ENCODE peak calls at places on chromosome 4, in six cellular contexts. One of them, this sample, is unnamed. For H3K4me1, the result is how much of the 10 kb centered on the place peaks cover.

GRCh38 chr4:39256436-39256835 is 74.1 kb downstream of the WDR19 start:
- DNase-seq in heart left ventricle: no peak
- DNase-seq in endothelial cell of umbilical vein: peak
- DNase-seq in body of pancreas: no peak
- DNase-seq in PC-9: no peak
- DNase-seq in testis: no peak
- DNase-seq in this sample: no peak

GRCh38 chr4:103046416-103047290 is 27.1 kb upstream of the SLC9B1 start:
- DNase-seq in PC-9: no peak
- DNase-seq in testis: peak
- DNase-seq in heart left ventricle: no peak
- DNase-seq in endothelial cell of umbilical vein: peak
- DNase-seq in body of pancreas: peak
- DNase-seq in this sample: peak

GRCh38 chr4:78459327-78459726 is 92.2 kb upstream of the ANXA3 start:
- DNase-seq in endothelial cell of umbilical vein: no peak
- DNase-seq in PC-9: no peak
- DNase-seq in heart left ventricle: no peak
- DNase-seq in body of pancreas: no peak
- DNase-seq in testis: no peak
- DNase-seq in this sample: no peak

GRCh38 chr4:126658391-126658790 is 974.4 kb upstream of the INTU start:
- DNase-seq in testis: no peak
- DNase-seq in heart left ventricle: no peak
- DNase-seq in body of pancreas: no peak
- DNase-seq in PC-9: no peak
- DNase-seq in endothelial cell of umbilical vein: no peak
- DNase-seq in this sample: no peak

GRCh38 chr4:72432282-72432681 is 136.7 kb downstream of the ADAMTS3 start:
- DNase-seq in endothelial cell of umbilical vein: no peak
- DNase-seq in heart left ventricle: no peak
- DNase-seq in PC-9: no peak
- DNase-seq in body of pancreas: no peak
- DNase-seq in testis: no peak
- DNase-seq in this sample: no peak

GRCh38 chr4:6191448-6192130 is 8.8 kb downstream of the JAKMIP1 start:
- DNase-seq in body of pancreas: no peak
- DNase-seq in testis: no peak
- DNase-seq in heart left ventricle: no peak
- DNase-seq in endothelial cell of umbilical vein: no peak
- DNase-seq in PC-9: no peak
- DNase-seq in this sample: no peak

GRCh38 chr4:88242144-88242543 is 42.2 kb downstream of the PPM1K start:
- DNase-seq in testis: no peak
- DNase-seq in body of pancreas: no peak
- DNase-seq in endothelial cell of umbilical vein: no peak
- DNase-seq in PC-9: no peak
- DNase-seq in heart left ventricle: no peak
- DNase-seq in this sample: no peak

GRCh38 chr4:16259531-16260246 is 33.4 kb upstream of the TAPT1 start:
- DNase-seq in heart left ventricle: no peak
- DNase-seq in PC-9: no peak
- DNase-seq in testis: no peak
- DNase-seq in endothelial cell of umbilical vein: no peak
- DNase-seq in body of pancreas: no peak
- DNase-seq in this sample: no peak

GRCh38 chr4:38381788-38382187 is 282.2 kb upstream of the KLF3 start:
- DNase-seq in heart left ventricle: peak
- DNase-seq in PC-9: no peak
- DNase-seq in testis: peak
- DNase-seq in body of pancreas: peak
- DNase-seq in endothelial cell of umbilical vein: no peak
- DNase-seq in this sample: peak

GRCh38 chr4:41709844-41710481 is 38.6 kb downstream of the PHOX2B start:
- DNase-seq in testis: no peak
- DNase-seq in endothelial cell of umbilical vein: no peak
- DNase-seq in body of pancreas: no peak
- DNase-seq in heart left ventricle: no peak
- DNase-seq in PC-9: peak
- DNase-seq in this sample: no peak

DNA sequence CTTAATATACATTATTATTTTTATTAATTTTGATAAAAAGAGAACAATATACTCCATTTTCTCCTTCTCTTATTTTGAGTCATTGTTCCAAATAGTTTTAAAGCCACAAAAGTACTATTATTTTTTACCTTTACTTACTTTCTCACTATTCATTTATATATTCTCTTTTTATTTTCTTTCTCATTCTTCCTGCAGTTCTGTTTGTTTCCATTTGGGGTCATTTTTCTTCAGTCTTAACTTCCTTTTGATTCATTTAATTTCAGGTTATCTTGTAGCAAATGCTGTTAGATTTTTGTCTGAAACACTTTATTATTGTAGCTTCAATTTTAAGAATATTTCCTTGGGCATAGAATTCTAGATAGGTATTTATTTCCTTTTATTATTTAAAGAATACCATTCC is 438.6 kb upstream of the EPHA5 start:
- DNase-seq in PC-9: no peak
- DNase-seq in endothelial cell of umbilical vein: no peak
- DNase-seq in heart left ventricle: no peak
- DNase-seq in testis: no peak
- DNase-seq in body of pancreas: no peak
- DNase-seq in this sample: no peak
- TF ChIP-seq CTCF in PC-9: no peak
- TF ChIP-seq CTCF in endothelial cell of umbilical vein: no peak
- TF ChIP-seq CTCF in heart left ventricle: no peak
- TF ChIP-seq CTCF in testis: no peak
- TF ChIP-seq CTCF in body of pancreas: no peak
- TF ChIP-seq CTCF in this sample: no peak

GRCh38 chr4:142354794-142355416 is 491.2 kb downstream of the INPP4B start:
- DNase-seq in body of pancreas: no peak
- DNase-seq in testis: no peak
- DNase-seq in PC-9: no peak
- DNase-seq in heart left ventricle: no peak
- DNase-seq in endothelial cell of umbilical vein: no peak
- DNase-seq in this sample: no peak

GRCh38 chr4:142356118-142356759 is 489.9 kb downstream of the INPP4B start:
- DNase-seq in body of pancreas: no peak
- DNase-seq in PC-9: no peak
- DNase-seq in heart left ventricle: no peak
- DNase-seq in testis: no peak
- DNase-seq in endothelial cell of umbilical vein: no peak
- DNase-seq in this sample: no peak

GRCh38 chr4:142355417-142355930 is 490.6 kb downstream of the INPP4B start:
- DNase-seq in testis: no peak
- DNase-seq in body of pancreas: no peak
- DNase-seq in heart left ventricle: no peak
- DNase-seq in endothelial cell of umbilical vein: peak
- DNase-seq in PC-9: no peak
- DNase-seq in this sample: no peak

GRCh38 chr4:142358656-142359055 is 487.4 kb downstream of the INPP4B start:
- DNase-seq in testis: no peak
- DNase-seq in endothelial cell of umbilical vein: no peak
- DNase-seq in heart left ventricle: no peak
- DNase-seq in body of pancreas: no peak
- DNase-seq in PC-9: no peak
- DNase-seq in this sample: no peak

DNA sequence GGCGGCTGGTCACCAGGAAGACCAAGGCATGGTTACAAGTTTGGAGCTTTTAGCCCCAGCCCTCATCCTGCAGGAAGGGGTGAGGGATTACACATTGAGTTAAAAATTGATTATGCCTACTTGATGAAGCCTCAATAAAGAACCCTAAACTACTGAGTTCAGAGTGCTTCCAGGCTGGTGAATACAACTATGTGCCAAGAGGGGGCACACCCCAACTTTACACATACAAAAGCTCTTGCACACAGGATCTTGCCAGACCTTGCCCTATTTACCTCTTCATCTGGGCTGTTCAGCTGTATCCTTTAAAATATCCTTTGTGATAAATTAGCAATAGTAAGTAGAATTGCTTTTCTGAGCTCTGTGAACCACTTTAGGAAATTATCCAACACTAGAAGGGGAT is 489.3 kb downstream of the INPP4B start:
- DNase-seq in endothelial cell of umbilical vein: no peak
- DNase-seq in body of pancreas: no peak
- DNase-seq in testis: no peak
- DNase-seq in PC-9: no peak
- DNase-seq in heart left ventricle: no peak
- DNase-seq in this sample: no peak
- H3K4me1 ChIP-seq in endothelial cell of umbilical vein: under half
- H3K4me1 ChIP-seq in body of pancreas: under half
- H3K4me1 ChIP-seq in testis: under half
- H3K4me1 ChIP-seq in PC-9: under half
- H3K4me1 ChIP-seq in heart left ventricle: under half
- H3K4me1 ChIP-seq in this sample: under half

GRCh38 chr4:123777297-123777859 is 380.8 kb downstream of the SPRY1 start:
- DNase-seq in PC-9: no peak
- DNase-seq in heart left ventricle: no peak
- DNase-seq in body of pancreas: no peak
- DNase-seq in testis: peak
- DNase-seq in endothelial cell of umbilical vein: peak
- DNase-seq in this sample: no peak

DNA sequence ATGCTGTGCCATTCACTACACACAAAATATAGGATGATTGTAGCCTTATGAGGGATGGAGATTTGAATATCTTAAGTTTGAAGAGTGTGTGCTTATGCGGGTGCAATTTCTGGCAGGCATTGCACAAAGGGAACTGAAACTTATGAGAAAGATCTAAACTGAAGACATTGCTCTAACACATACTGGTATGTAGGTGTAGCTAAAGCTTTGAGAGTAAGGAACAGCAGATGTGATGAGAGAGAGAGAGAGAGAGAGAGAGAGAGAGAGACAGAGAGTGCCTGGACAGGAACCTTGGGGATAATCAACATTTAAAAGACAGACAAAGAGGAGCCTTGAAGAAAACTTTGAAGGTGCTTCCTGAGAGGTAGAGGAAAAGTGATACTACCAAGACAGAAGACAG is 379.7 kb downstream of the SPRY1 start:
- DNase-seq in heart left ventricle: no peak
- DNase-seq in endothelial cell of umbilical vein: no peak
- DNase-seq in body of pancreas: no peak
- DNase-seq in testis: no peak
- DNase-seq in PC-9: no peak
- DNase-seq in this sample: no peak
- TF ChIP-seq CTCF in heart left ventricle: no peak
- TF ChIP-seq CTCF in endothelial cell of umbilical vein: no peak
- TF ChIP-seq CTCF in body of pancreas: no peak
- TF ChIP-seq CTCF in testis: no peak
- TF ChIP-seq CTCF in PC-9: no peak
- TF ChIP-seq CTCF in this sample: no peak

GRCh38 chr4:7805533-7806079 is 134.1 kb downstream of the AFAP1 start:
- DNase-seq in heart left ventricle: no peak
- DNase-seq in testis: no peak
- DNase-seq in body of pancreas: peak
- DNase-seq in PC-9: peak
- DNase-seq in endothelial cell of umbilical vein: peak
- DNase-seq in this sample: no peak

GRCh38 chr4:7804759-7805385 is 134.8 kb downstream of the AFAP1 start:
- DNase-seq in testis: no peak
- DNase-seq in PC-9: no peak
- DNase-seq in body of pancreas: no peak
- DNase-seq in endothelial cell of umbilical vein: no peak
- DNase-seq in heart left ventricle: no peak
- DNase-seq in this sample: no peak

GRCh38 chr4:7803992-7804758 is 135.5 kb downstream of the AFAP1 start:
- DNase-seq in PC-9: peak
- DNase-seq in body of pancreas: peak
- DNase-seq in endothelial cell of umbilical vein: peak
- DNase-seq in testis: peak
- DNase-seq in heart left ventricle: peak
- DNase-seq in this sample: peak

GRCh38 chr4:7802093-7802726 is 137.5 kb downstream of the AFAP1 start:
- DNase-seq in body of pancreas: peak
- DNase-seq in PC-9: peak
- DNase-seq in endothelial cell of umbilical vein: peak
- DNase-seq in heart left ventricle: peak
- DNase-seq in testis: peak
- DNase-seq in this sample: peak

GRCh38 chr4:7803371-7803770 is 136.3 kb downstream of the AFAP1 start:
- DNase-seq in endothelial cell of umbilical vein: no peak
- DNase-seq in testis: no peak
- DNase-seq in heart left ventricle: no peak
- DNase-seq in body of pancreas: no peak
- DNase-seq in PC-9: no peak
- DNase-seq in this sample: no peak
- H3K4me1 ChIP-seq in endothelial cell of umbilical vein: half or more
- H3K4me1 ChIP-seq in testis: under half
- H3K4me1 ChIP-seq in heart left ventricle: under half
- H3K4me1 ChIP-seq in body of pancreas: under half
- H3K4me1 ChIP-seq in PC-9: under half
- H3K4me1 ChIP-seq in this sample: under half

GRCh38 chr4:165351359-165352130 is 24.1 kb downstream of the MSMO1 start:
- DNase-seq in endothelial cell of umbilical vein: no peak
- DNase-seq in body of pancreas: no peak
- DNase-seq in heart left ventricle: no peak
- DNase-seq in PC-9: no peak
- DNase-seq in testis: no peak
- DNase-seq in this sample: no peak

GRCh38 chr4:165343353-165344191 is 16.1 kb downstream of the MSMO1 start:
- DNase-seq in body of pancreas: no peak
- DNase-seq in PC-9: no peak
- DNase-seq in heart left ventricle: no peak
- DNase-seq in testis: no peak
- DNase-seq in endothelial cell of umbilical vein: peak
- DNase-seq in this sample: no peak

GRCh38 chr4:165347647-165348569 is 20.4 kb downstream of the MSMO1 start:
- DNase-seq in body of pancreas: no peak
- DNase-seq in PC-9: no peak
- DNase-seq in testis: no peak
- DNase-seq in endothelial cell of umbilical vein: no peak
- DNase-seq in heart left ventricle: no peak
- DNase-seq in this sample: no peak

GRCh38 chr4:165345663-165346417 is 18.4 kb downstream of the MSMO1 start:
- DNase-seq in testis: no peak
- DNase-seq in body of pancreas: no peak
- DNase-seq in PC-9: no peak
- DNase-seq in endothelial cell of umbilical vein: no peak
- DNase-seq in heart left ventricle: no peak
- DNase-seq in this sample: no peak
- TF ChIP-seq CTCF in testis: no peak
- TF ChIP-seq CTCF in body of pancreas: no peak
- TF ChIP-seq CTCF in PC-9: no peak
- TF ChIP-seq CTCF in endothelial cell of umbilical vein: no peak
- TF ChIP-seq CTCF in heart left ventricle: no peak
- TF ChIP-seq CTCF in this sample: no peak